ENCODE peak calls at places on chromosomes 11 and 22, in seven cellular contexts. S is uterus; C is left cardiac atrium; U is CD4-positive, alpha-beta T cell; G is Caki2; N is COR-L47; W is MV-4-11. Z is an unnamed sample.

GRCh38 chr11:2759228-2760195 is 59.7 kb upstream of the KCNQ1OT1 start:
- DNase-seq in U (no peak), N (no peak), W (no peak), C (no peak), S (no peak), G (no peak), Z (no peak)

GRCh38 chr11:34443136-34443535 is 4.4 kb downstream of the CAT start:
- DNase-seq in C (no peak), N (no peak), W (no peak), U (no peak), G (no peak), S (no peak), Z (no peak)

GRCh38 chr11:93532285-93532789 is 10.9 kb downstream of the SMCO4 start:
- DNase-seq in W (no peak), G (no peak), N (no peak), S (no peak), C (no peak), U (no peak), Z (no peak)

GRCh38 chr11:71112454-71112853 is 139.9 kb downstream of the SHANK2 start:
- DNase-seq in N (peak; percentile 64), U (no peak), S (no peak), W (no peak), C (no peak), G (no peak), Z (no peak)

GRCh38 chr22:38973289-38974169 is 8.6 kb upstream of the APOBEC3B start:
- DNase-seq in U (peak; percentile 52), N (peak; percentile 14), C (peak; percentile 40), G (no peak), W (no peak), S (no peak), Z (no peak)

GRCh38 chr22:46661221-46661851 is 41.1 kb downstream of the GRAMD4 start:
- DNase-seq in G (peak; percentile 42), W (no peak), C (peak; percentile 52), S (no peak), N (peak; percentile 84), U (peak; percentile 43), Z (no peak)

GRCh38 chr11:106076421-106076922 is 675 bp downstream of the KBTBD3 start:
- DNase-seq in C (no peak), N (peak; percentile 25), G (no peak), S (peak; percentile 17), W (no peak), U (no peak), Z (no peak)

GRCh38 chr11:104943561-104943960 is 24.8 kb downstream of the CASP4 start:
- DNase-seq in U (no peak), S (no peak), G (no peak), N (no peak), W (no peak), C (no peak), Z (no peak)

GRCh38 chr11:9078113-9079041 is 13.0 kb downstream of the SCUBE2 start:
- DNase-seq in U (no peak), S (no peak), W (no peak), G (no peak), N (no peak), C (no peak), Z (no peak)

GRCh38 chr11:31810779-31811647 is at the start of gene PAX6:
- DNase-seq in S (no peak), G (peak; percentile 31), C (peak; percentile 40), W (peak; percentile 93), N (peak; percentile 97), U (no peak), Z (no peak)

GRCh38 chr22:50190182-50190951 is 4.7 kb downstream of the TRABD start:
- DNase-seq in W (peak; percentile 86), N (peak; percentile 49), S (peak; percentile 60), G (peak; percentile 97), U (peak; percentile 80), C (peak; percentile 88), Z (peak; percentile 92)

GRCh38 chr11:70502677-70503076 is 104.3 kb downstream of the CTTN start:
- DNase-seq in N (peak; percentile 84), G (no peak), U (no peak), C (no peak), S (no peak), W (no peak), Z (peak; percentile 23)

GRCh38 chr22:40204331-40205116 is 26.8 kb downstream of the TNRC6B start:
- DNase-seq in C (no peak), W (no peak), S (peak; percentile 34), G (no peak), U (no peak), N (no peak), Z (no peak)

GRCh38 chr11:47175746-47176327 is 842 bp downstream of the ARFGAP2 start:
- DNase-seq in U (no peak), C (no peak), N (no peak), G (no peak), W (peak; percentile 70), S (no peak), Z (no peak)

GRCh38 chr11:13970986-13971385 is 8.5 kb downstream of the SPON1 start:
- DNase-seq in S (no peak), W (no peak), G (peak; percentile 61), C (no peak), U (no peak), N (peak; percentile 39), Z (no peak)

GRCh38 chr22:20469110-20469855 is 26.3 kb downstream of the KLHL22 start:
- DNase-seq in W (no peak), G (no peak), C (no peak), S (no peak), U (no peak), N (no peak), Z (no peak)